ENCODE peak calls at places on chromosomes 7 and 10, in five cellular contexts. U is ascending aorta, W is lower leg skin, S is choroid plexus epithelial cell, O is GM23338. X is an unnamed sample.

GRCh38 chr10:83373659-83374058 is 765.6 kb upstream of the GHITM start:
- DNase-seq in U (no peak), W (no peak), S (peak), O (peak), X (peak)

GRCh38 chr7:21185866-21186265 is 242.0 kb upstream of the SP4 start:
- DNase-seq in U (no peak), W (no peak), S (no peak), O (no peak), X (no peak)

GRCh38 chr10:31001740-31002139 is 29.9 kb downstream of the ZNF438 start:
- DNase-seq in U (no peak), W (no peak), S (no peak), O (no peak), X (no peak)

GRCh38 chr10:21488246-21488953 is 37.1 kb downstream of the SKIDA1 start:
- DNase-seq in U (no peak), W (no peak), S (peak), O (no peak), X (no peak)

GRCh38 chr7:44386139-44386913 is 60.9 kb upstream of the CAMK2B start:
- DNase-seq in U (no peak), W (peak), S (peak), O (no peak), X (peak)

GRCh38 chr10:9096288-9096687 is 1041.8 kb downstream of the GATA3 start:
- DNase-seq in U (no peak), W (no peak), S (no peak), O (no peak), X (no peak)

GRCh38 chr10:127196227-127196954 is at the start of gene INSYN2A:
- DNase-seq in U (no peak), W (no peak), S (peak), O (peak), X (peak)

GRCh38 chr10:17527530-17528146 is 73.2 kb upstream of the ST8SIA6 start:
- DNase-seq in U (no peak), W (no peak), S (peak), O (peak), X (peak)

GRCh38 chr7:28761485-28761884 is 196.6 kb downstream of the TRIL start:
- DNase-seq in U (no peak), W (no peak), S (peak), O (no peak), X (no peak)

GRCh38 chr10:36759111-36759805 is 366.1 kb upstream of the ANKRD30A start:
- DNase-seq in U (no peak), W (no peak), S (peak), O (no peak), X (peak)

GRCh38 chr10:113603057-113603777 is 50.4 kb downstream of the HABP2 start:
- DNase-seq in U (no peak), W (no peak), S (no peak), O (no peak), X (no peak)

GRCh38 chr10:101601541-101601940 is 13.4 kb downstream of the DPCD start:
- DNase-seq in U (no peak), W (no peak), S (no peak), O (no peak), X (no peak)

GRCh38 chr7:84042110-84042539 is 152.5 kb downstream of the SEMA3A start:
- DNase-seq in U (no peak), W (no peak), S (peak), O (no peak), X (peak)

GRCh38 chr7:87213801-87214200 is 5.7 kb downstream of the TMEM243 start:
- DNase-seq in U (no peak), W (no peak), S (peak), O (no peak), X (peak)

GRCh38 chr7:33743594-33743993 is 161.7 kb upstream of the BMPER start:
- DNase-seq in U (no peak), W (no peak), S (peak), O (no peak), X (peak)

GRCh38 chr7:139871276-139871675 is 42.2 kb downstream of the TBXAS1 start:
- DNase-seq in U (no peak), W (no peak), S (peak), O (no peak), X (peak)

GRCh38 chr7:74625446-74625845 is 32.1 kb upstream of the GTF2I start:
- DNase-seq in U (no peak), W (no peak), S (peak), O (no peak), X (peak)

GRCh38 chr7:81462672-81463071 is 307.2 kb downstream of the HGF start:
- DNase-seq in U (no peak), W (no peak), S (peak), O (no peak), X (peak)

GRCh38 chr7:150317748-150318444 is 5.3 kb upstream of the LRRC61 start:
- DNase-seq in U (no peak), W (no peak), S (peak), O (peak), X (peak)

GRCh38 chr7:79741684-79742083 is 288.2 kb upstream of the MAGI2 start:
- DNase-seq in U (no peak), W (no peak), S (peak), O (peak), X (no peak)

GRCh38 chr10:53315709-53316108 is 543.1 kb upstream of the MBL2 start:
- DNase-seq in U (no peak), W (no peak), S (peak), O (peak), X (no peak)

GRCh38 chr7:75854233-75854632 is 24.6 kb upstream of the RHBDD2 start:
- DNase-seq in U (no peak), W (no peak), S (peak), O (no peak), X (peak)

GRCh38 chr7:37439282-37440021 is 9.2 kb downstream of the ELMO1 start:
- DNase-seq in U (no peak), W (no peak), S (no peak), O (no peak), X (no peak)

GRCh38 chr10:80471009-80471408 is 16.9 kb downstream of the TSPAN14 start:
- DNase-seq in U (no peak), W (no peak), S (no peak), O (no peak), X (no peak)

DNA sequence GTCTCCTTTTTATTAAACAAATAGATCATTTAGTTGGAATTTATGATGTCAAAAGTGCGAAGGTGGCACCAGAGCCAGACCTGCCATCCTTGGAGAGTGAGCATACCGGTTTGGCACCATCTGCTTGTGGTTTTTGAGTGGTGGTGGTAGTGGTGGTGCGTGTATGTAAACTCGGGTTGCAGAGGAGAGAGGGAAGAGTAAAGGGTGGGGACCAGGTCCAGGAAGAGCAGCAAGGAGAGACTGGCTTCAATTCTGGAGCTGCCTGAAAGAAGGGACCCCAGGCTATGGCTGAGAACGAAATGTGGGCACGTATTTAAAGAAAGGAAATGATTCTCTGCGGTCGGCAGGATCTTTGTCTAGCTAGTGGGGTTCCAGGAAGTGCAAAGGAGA is 547 bp upstream of the GOLGA7B start:
- DNase-seq in U (no peak), W (no peak), S (no peak), O (peak), X (no peak)
- H3K4me3 ChIP-seq in U (peak), W (peak), S (no peak), O (peak), X (no peak)

GRCh38 chr7:121676168-121676567 is 196.8 kb upstream of the PTPRZ1 start:
- DNase-seq in U (no peak), W (no peak), S (no peak), O (no peak), X (no peak)
- H3K4me3 ChIP-seq in U (no peak), W (no peak), S (no peak), O (no peak), X (no peak)

DNA sequence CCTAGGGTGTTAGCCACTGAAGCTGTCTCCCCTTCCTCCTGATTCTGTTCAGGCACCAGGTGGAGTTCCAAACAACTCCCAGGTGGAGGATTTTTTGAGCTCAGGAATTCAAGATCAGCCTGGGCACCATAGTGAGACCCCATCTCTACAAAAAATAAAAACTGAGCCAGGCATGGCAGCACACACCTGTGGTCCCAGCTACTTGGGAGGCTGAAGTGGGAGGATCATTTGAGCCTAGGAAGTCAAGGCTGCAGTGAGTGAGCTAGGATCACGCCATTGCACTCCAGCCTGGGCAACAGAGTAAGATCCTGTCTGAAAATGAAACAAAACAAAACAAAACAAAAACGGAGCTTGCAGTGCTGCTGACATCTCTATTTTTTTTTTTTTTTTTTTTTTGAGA is 128.8 kb upstream of the CALN1 start:
- DNase-seq in U (no peak), W (no peak), S (no peak), O (no peak), X (no peak)
- H3K4me3 ChIP-seq in U (no peak), W (no peak), S (no peak), O (no peak), X (no peak)

DNA sequence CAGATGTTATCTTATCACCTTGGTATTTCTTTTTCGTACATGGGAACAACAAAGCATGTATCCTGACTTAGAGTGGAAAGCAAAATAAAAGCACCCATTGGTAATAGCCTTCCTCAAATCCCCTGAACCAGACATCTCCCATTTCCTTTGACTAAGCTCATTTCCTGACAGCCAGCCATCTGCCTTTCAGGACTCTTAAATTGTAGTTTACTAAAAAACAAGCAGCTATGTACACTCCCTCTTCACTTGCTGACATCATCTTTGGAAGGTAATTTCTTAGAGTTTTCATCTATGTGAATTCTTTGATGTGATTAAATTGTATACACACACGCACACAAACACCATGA is 40.7 kb downstream of the ARL4A start:
- DNase-seq in U (no peak), W (no peak), S (no peak), O (no peak), X (no peak)
- H3K4me3 ChIP-seq in U (no peak), W (no peak), S (no peak), O (no peak), X (no peak)

DNA sequence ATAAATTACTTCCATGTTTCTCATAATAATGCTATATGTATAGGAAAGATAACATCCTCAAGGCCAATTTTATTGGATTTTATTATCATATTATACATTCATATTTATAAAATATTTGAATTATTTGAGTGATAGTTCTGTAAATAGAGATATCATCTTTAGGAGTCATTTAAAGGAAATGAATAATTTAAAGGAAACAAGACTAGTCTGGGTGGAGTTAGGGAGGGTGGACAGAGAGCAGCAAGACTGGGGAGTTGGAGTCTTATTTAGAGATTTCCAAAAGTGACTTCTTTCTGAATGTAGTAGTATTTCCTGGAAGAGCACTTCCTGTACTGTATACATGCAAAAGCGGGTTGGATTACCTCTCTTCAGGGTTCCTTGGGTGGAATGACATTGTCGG is 342.3 kb downstream of the SUGCT start:
- DNase-seq in U (no peak), W (no peak), S (no peak), O (no peak), X (no peak)
- H3K4me3 ChIP-seq in U (no peak), W (no peak), S (no peak), O (no peak), X (no peak)